ENCODE peak calls at places on chromosomes 2 and 18, in five cellular contexts. S, H, V, F and G are unnamed samples.

GRCh38 chr2:72892506-72893173 is 5.4 kb downstream of the SPR start:
- DNase-seq in V (peak), H (no peak), F (peak), S (peak), G (no peak)

GRCh38 chr2:32135409-32135808 is 30.3 kb upstream of the SLC30A6 start:
- DNase-seq in S (no peak), V (no peak), F (no peak), H (no peak), G (peak)

GRCh38 chr2:24885221-24886113 is 34.6 kb downstream of the ADCY3 start:
- DNase-seq in H (no peak), S (no peak), F (no peak), V (no peak), G (no peak)

GRCh38 chr2:146873646-146874259 is 971.1 kb upstream of the ACVR2A start:
- DNase-seq in V (no peak), F (no peak), S (no peak), H (no peak), G (no peak)

GRCh38 chr2:72778410-72778809 is 47.4 kb downstream of the EXOC6B start:
- DNase-seq in V (no peak), F (no peak), S (no peak), H (no peak), G (no peak)

GRCh38 chr2:69509011-69509749 is 71.9 kb upstream of the NFU1 start:
- DNase-seq in H (no peak), F (no peak), V (no peak), S (no peak), G (no peak)

GRCh38 chr2:216644846-216645635 is 11.8 kb downstream of the IGFBP2 start:
- DNase-seq in S (no peak), H (no peak), F (no peak), V (peak), G (no peak)

GRCh38 chr18:75915941-75916640 is 488.6 kb upstream of the SMIM21 start:
- DNase-seq in S (no peak), V (no peak), F (peak), H (no peak), G (no peak)

GRCh38 chr2:141392517-141393213 is 738.2 kb downstream of the LRP1B start:
- DNase-seq in V (no peak), F (no peak), H (no peak), S (no peak), G (no peak)

GRCh38 chr2:282693-283263 is 5.1 kb downstream of the ALKAL2 start:
- DNase-seq in S (no peak), V (no peak), H (no peak), F (no peak), G (no peak)

GRCh38 chr2:9975805-9976447 is 24.4 kb downstream of the GRHL1 start:
- DNase-seq in S (no peak), V (no peak), F (no peak), H (no peak), G (no peak)

GRCh38 chr2:217099561-217099960 is 239.7 kb upstream of the TNP1 start:
- DNase-seq in S (no peak), V (no peak), H (no peak), F (no peak), G (no peak)

GRCh38 chr18:45320724-45321123 is 294.6 kb upstream of the SLC14A2 start:
- DNase-seq in H (no peak), V (no peak), S (no peak), F (no peak), G (no peak)

GRCh38 chr2:240461471-240462072 is 26.1 kb downstream of the GPC1 start:
- DNase-seq in F (peak), V (no peak), S (no peak), H (no peak), G (no peak)

GRCh38 chr2:127235082-127235702 is 15.1 kb upstream of the CYP27C1 start:
- DNase-seq in S (no peak), H (no peak), F (no peak), V (no peak), G (no peak)

DNA sequence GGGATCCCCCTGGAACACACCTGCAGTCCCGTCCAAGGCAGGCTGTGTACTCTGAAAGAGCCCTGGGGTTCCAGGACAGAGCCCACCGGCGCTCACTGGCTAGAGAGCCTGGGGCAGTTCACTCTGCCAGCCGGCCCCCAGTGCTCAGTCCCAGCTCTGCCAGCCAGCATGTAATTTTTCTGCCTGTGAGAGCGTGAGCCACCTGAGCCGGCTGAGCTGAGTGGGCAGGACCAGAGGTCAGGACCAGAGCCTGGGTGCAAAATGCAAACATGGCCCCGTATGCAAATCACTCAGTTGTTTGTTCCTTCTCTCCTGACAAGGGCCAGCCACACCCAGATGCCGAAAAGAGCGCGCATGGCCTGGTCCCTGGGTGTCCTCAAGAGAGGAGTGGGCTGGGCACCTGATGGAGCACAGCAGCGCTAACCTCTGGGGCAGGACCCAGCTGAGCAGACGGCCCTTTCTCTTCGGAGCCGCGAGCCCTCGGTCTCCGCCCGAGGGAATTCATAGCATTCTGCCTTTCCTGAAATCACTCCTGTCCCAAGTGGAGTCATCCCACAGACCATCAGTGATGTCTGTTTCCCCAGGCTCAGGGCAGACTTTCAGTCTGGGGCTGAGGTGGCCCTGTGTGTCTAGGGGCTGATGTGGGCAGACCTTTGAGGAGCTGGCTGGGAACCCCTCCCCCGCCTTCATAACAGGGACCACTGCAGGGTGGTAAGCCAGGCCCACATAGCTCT is 36.5 kb upstream of the PTMA start:
- DNase-seq in H (no peak), V (peak), F (peak), S (no peak), G (peak)
- TF ChIP-seq POLR2A in H (no peak), V (no peak), F (no peak), S (no peak), G (no peak)

DNA sequence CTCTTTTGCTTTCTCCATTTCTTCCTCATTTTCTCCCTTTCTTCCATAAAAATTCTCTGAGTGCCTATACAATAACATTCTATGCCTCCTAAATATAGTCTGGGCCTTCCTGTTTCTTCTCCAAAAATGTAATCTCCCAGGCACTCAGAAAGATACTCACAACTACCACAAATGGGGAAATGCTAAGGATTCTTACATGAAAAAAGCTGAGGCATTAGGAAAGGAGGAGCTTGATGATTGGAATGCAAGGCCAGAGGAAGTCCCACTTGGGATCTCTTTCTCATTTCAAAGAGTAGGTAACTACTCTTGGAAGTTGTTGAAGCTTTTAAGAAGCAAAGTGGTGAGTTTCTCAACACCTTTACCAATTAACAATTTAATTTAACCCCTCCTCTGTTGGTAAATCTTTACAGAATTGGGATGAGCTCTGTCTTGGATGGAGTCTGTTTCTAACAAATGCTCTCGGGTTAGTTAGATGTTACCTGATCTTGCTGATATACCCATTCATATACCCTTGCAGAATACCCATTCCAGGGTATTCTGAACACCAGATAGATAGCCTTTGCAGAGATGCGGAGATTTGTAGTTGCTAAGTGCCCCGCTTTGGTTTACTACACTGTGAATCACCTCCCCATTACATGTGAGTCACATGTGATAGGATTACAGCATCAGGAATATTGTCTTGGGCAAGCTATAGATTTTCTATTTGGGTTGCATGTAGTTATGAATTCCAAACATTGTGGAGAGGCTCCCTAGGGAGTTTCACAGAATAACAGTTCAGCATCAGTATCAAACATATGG is 3.6 kb downstream of the VSNL1 start:
- DNase-seq in V (no peak), F (no peak), S (no peak), H (no peak), G (no peak)
- H3K4me3 ChIP-seq in V (no peak), F (no peak), S (no peak), H (peak), G (no peak)

DNA sequence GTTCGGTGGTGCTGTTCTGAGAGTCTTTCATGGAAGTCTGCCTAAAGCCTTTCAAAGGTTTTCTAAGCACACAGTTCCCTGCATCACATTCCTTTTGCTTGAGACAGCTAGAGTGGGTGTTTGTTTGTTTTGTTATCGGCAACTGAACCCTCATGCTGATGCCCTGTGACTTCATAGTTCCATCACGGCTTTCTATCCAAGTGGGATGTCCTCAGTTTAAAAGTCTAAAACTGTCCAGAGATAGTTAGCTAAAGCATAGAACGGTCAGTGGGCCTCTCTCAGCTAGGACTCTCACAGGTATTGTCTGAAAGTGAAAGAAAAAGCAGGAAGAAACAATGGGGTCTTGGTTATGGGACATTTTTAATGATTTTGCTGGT is 337.3 kb downstream of the OSR1 start:
- DNase-seq in S (no peak), F (no peak), H (no peak), V (no peak), G (no peak)
- TF ChIP-seq POLR2A in S (no peak), F (no peak), H (no peak), V (no peak), G (no peak)

GRCh38 chr2:85665264-85665937 is 2.6 kb downstream of the SFTPB start:
- DNase-seq in S (no peak), V (no peak), F (no peak), H (no peak), G (no peak)
- H3K4me3 ChIP-seq in S (no peak), V (no peak), F (no peak), H (no peak), G (no peak)